ENCODE peak calls at places on chromosomes 5 and 9, in four cellular contexts. One of them, this sample, is unnamed.

GRCh38 chr5:81971086-81971693 is 633 bp upstream of the ATG10 start:
- DNase-seq in PC-9: peak; percentile 1
- DNase-seq in PC-3: no peak
- DNase-seq in GM23338: peak; percentile 27
- DNase-seq in this sample: peak; percentile 67

GRCh38 chr5:178454308-178454707 is 135.9 kb downstream of the COL23A1 start:
- DNase-seq in PC-9: no peak
- DNase-seq in PC-3: no peak
- DNase-seq in GM23338: no peak
- DNase-seq in this sample: no peak

GRCh38 chr9:127449332-127449966 is 1.8 kb downstream of the RPL12 start:
- DNase-seq in PC-9: no peak
- DNase-seq in GM23338: no peak
- DNase-seq in PC-3: no peak
- DNase-seq in this sample: peak; percentile 51

GRCh38 chr5:114296191-114296590 is 65.7 kb upstream of the KCNN2 start:
- DNase-seq in PC-9: no peak
- DNase-seq in GM23338: no peak
- DNase-seq in PC-3: no peak
- DNase-seq in this sample: no peak

GRCh38 chr5:65482727-65483473 is 1.2 kb upstream of the ADAMTS6 start:
- DNase-seq in PC-9: no peak
- DNase-seq in GM23338: peak; percentile 85
- DNase-seq in PC-3: peak; percentile 32
- DNase-seq in this sample: peak; percentile 42

GRCh38 chr9:109821711-109822110 is 41.7 kb downstream of the PALM2AKAP2 start:
- DNase-seq in PC-3: no peak
- DNase-seq in PC-9: no peak
- DNase-seq in GM23338: no peak
- DNase-seq in this sample: no peak

GRCh38 chr9:104118916-104119315 is 24.8 kb downstream of the SMC2 start:
- DNase-seq in PC-3: no peak
- DNase-seq in GM23338: no peak
- DNase-seq in PC-9: no peak
- DNase-seq in this sample: no peak

GRCh38 chr5:175814676-175815075 is 56.7 kb upstream of the CPLX2 start:
- DNase-seq in PC-3: peak; percentile 89
- DNase-seq in PC-9: peak; percentile 71
- DNase-seq in GM23338: no peak
- DNase-seq in this sample: no peak

GRCh38 chr9:22142681-22143080 is 133.6 kb upstream of the CDKN2B start:
- DNase-seq in PC-9: no peak
- DNase-seq in PC-3: peak; percentile 29
- DNase-seq in GM23338: no peak
- DNase-seq in this sample: no peak

GRCh38 chr5:111545031-111545430 is 32.7 kb upstream of the STARD4 start:
- DNase-seq in PC-9: no peak
- DNase-seq in PC-3: no peak
- DNase-seq in GM23338: no peak
- DNase-seq in this sample: no peak
- H3K9me2 ChIP-seq in PC-9: no peaks in the 10 kb centered on the region
- H3K9me2 ChIP-seq in PC-3: no peaks in the 10 kb centered on the region
- H3K9me2 ChIP-seq in GM23338: no peaks in the 10 kb centered on the region
- H3K9me2 ChIP-seq in this sample: no peaks in the 10 kb centered on the region

GRCh38 chr5:29811914-29812679 is 1381.4 kb upstream of the CDH6 start:
- DNase-seq in PC-9: no peak
- DNase-seq in PC-3: peak; percentile 42
- DNase-seq in GM23338: peak; percentile 47
- DNase-seq in this sample: no peak
- H3K9me2 ChIP-seq in PC-9: no peaks in the 10 kb centered on the region
- H3K9me2 ChIP-seq in PC-3: no peaks in the 10 kb centered on the region
- H3K9me2 ChIP-seq in GM23338: no peaks in the 10 kb centered on the region
- H3K9me2 ChIP-seq in this sample: no peaks in the 10 kb centered on the region

DNA sequence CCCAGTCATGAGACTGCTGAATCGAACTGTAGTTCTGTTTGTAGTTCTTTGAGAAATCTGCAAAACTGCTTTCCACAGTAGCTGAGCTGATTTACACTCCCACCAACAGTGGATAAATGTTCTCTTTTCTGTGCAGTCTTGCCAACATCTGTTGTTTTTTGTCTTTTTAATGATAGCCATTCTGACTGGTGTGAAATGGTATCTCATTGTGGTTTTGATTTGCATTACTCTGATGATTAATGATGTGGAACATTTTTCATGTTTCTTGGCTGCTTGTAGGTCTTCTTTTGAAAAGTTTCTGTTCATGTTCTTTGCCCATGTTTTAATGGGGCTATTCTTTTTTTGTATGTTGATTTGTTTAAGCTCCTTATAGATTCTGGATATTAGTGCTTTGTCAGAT is 187.3 kb upstream of the TLE4 start:
- DNase-seq in PC-3: no peak
- DNase-seq in PC-9: no peak
- DNase-seq in GM23338: no peak
- DNase-seq in this sample: peak; percentile 68
- H3K9me2 ChIP-seq in PC-3: no peaks in the 10 kb centered on the region
- H3K9me2 ChIP-seq in PC-9: no peaks in the 10 kb centered on the region
- H3K9me2 ChIP-seq in GM23338: no peaks in the 10 kb centered on the region
- H3K9me2 ChIP-seq in this sample: no peaks in the 10 kb centered on the region

GRCh38 chr5:143543358-143544255 is 140.1 kb upstream of the NR3C1 start:
- DNase-seq in PC-9: no peak
- DNase-seq in PC-3: peak; percentile 75
- DNase-seq in GM23338: peak; percentile 14
- DNase-seq in this sample: no peak
- H3K9me2 ChIP-seq in PC-9: no peaks in the 10 kb centered on the region
- H3K9me2 ChIP-seq in PC-3: no peaks in the 10 kb centered on the region
- H3K9me2 ChIP-seq in GM23338: no peaks in the 10 kb centered on the region
- H3K9me2 ChIP-seq in this sample: no peaks in the 10 kb centered on the region

GRCh38 chr5:25453500-25453899 is 808.7 kb upstream of the CDH10 start:
- DNase-seq in GM23338: no peak
- DNase-seq in PC-3: no peak
- DNase-seq in PC-9: no peak
- DNase-seq in this sample: no peak

GRCh38 chr5:25459082-25459481 is 814.3 kb upstream of the CDH10 start:
- DNase-seq in GM23338: no peak
- DNase-seq in PC-3: no peak
- DNase-seq in PC-9: no peak
- DNase-seq in this sample: no peak

GRCh38 chr5:25458628-25459027 is 813.9 kb upstream of the CDH10 start:
- DNase-seq in PC-9: no peak
- DNase-seq in GM23338: no peak
- DNase-seq in PC-3: no peak
- DNase-seq in this sample: no peak
- H3K9me2 ChIP-seq in PC-9: no peaks in the 10 kb centered on the region
- H3K9me2 ChIP-seq in GM23338: no peaks in the 10 kb centered on the region
- H3K9me2 ChIP-seq in PC-3: no peaks in the 10 kb centered on the region
- H3K9me2 ChIP-seq in this sample: no peaks in the 10 kb centered on the region

DNA sequence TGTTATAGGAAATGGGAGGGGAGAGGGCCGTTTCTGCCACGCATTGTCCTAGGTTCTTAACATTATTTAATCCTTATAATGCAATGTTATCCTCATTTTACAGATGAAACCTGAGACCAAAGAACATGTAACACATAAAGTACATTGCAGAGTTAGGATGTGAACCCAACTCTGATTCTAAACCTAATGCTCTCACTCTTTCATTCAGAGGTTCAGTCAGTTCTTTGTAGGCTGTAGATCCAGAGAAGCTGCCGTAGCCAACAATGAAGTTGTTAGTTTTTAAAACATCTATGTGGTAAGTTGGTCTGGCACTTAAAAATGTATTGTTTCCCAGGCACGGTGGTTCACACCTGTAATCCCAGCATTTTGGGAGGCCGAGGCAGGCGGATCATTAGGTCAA is 10.5 kb upstream of the PSMD5 start:
- DNase-seq in PC-9: no peak
- DNase-seq in GM23338: no peak
- DNase-seq in PC-3: no peak
- DNase-seq in this sample: no peak
- H3K9me2 ChIP-seq in PC-9: no peaks in the 10 kb centered on the region
- H3K9me2 ChIP-seq in GM23338: no peaks in the 10 kb centered on the region
- H3K9me2 ChIP-seq in PC-3: no peaks in the 10 kb centered on the region
- H3K9me2 ChIP-seq in this sample: no peaks in the 10 kb centered on the region

GRCh38 chr9:107760469-107761242 is 271.1 kb upstream of the KLF4 start:
- DNase-seq in PC-9: no peak
- DNase-seq in GM23338: no peak
- DNase-seq in PC-3: no peak
- DNase-seq in this sample: no peak
- H3K9me2 ChIP-seq in PC-9: no peaks in the 10 kb centered on the region
- H3K9me2 ChIP-seq in GM23338: peaks cover 3% of the 10 kb centered on the region
- H3K9me2 ChIP-seq in PC-3: no peaks in the 10 kb centered on the region
- H3K9me2 ChIP-seq in this sample: no peaks in the 10 kb centered on the region

GRCh38 chr5:150400327-150401075 is 12.2 kb downstream of the CD74 start:
- DNase-seq in PC-9: no peak
- DNase-seq in GM23338: no peak
- DNase-seq in PC-3: no peak
- DNase-seq in this sample: peak; percentile 80
- H3K9me2 ChIP-seq in PC-9: no peaks in the 10 kb centered on the region
- H3K9me2 ChIP-seq in GM23338: no peaks in the 10 kb centered on the region
- H3K9me2 ChIP-seq in PC-3: no peaks in the 10 kb centered on the region
- H3K9me2 ChIP-seq in this sample: no peaks in the 10 kb centered on the region

DNA sequence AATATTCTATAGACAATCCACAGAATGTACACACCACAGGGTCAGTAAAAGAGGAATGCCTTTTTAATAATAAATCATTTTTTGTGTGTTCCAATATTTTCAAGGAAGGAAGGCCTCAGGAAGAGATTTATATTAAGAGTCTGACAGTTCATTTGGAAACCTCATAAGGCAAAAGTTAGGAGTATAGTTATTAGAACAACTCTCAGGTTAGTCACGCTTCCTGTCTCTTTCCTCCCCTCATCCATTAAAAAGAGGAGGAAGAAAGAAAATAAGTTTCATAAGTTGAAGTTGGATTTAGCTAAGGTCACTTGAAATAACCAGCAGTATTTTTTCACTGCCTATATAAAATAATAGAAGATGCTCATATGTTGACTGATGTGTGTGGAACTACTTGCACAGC is 863.2 kb downstream of the PTPRD start:
- DNase-seq in PC-9: no peak
- DNase-seq in PC-3: no peak
- DNase-seq in GM23338: no peak
- DNase-seq in this sample: peak; percentile 2
- H3K9me2 ChIP-seq in PC-9: no peaks in the 10 kb centered on the region
- H3K9me2 ChIP-seq in PC-3: no peaks in the 10 kb centered on the region
- H3K9me2 ChIP-seq in GM23338: no peaks in the 10 kb centered on the region
- H3K9me2 ChIP-seq in this sample: no peaks in the 10 kb centered on the region

This sample was measured in Karpas-422.